ENCODE peak calls at places on chromosomes 12 and 14, in four cellular contexts. A is HEK293T, P is NT2/D1, Z is H1. K is an unnamed sample.
A peak's percentile ranks its signal among the peaks of the same experiment; 100 is the strongest.

GRCh38 chr14:92490239-92490959 is 23.2 kb upstream of the RIN3 start:
- DNase-seq in A (no peak), P (no peak), Z (peak; percentile 29), K (no peak)

GRCh38 chr12:25771062-25771461 is 187.4 kb upstream of the RASSF8 start:
- DNase-seq in A (no peak), P (no peak), Z (no peak), K (no peak)

GRCh38 chr12:30694412-30694955 is 1.2 kb downstream of the IPO8 start:
- DNase-seq in A (no peak), P (no peak), Z (no peak), K (no peak)

GRCh38 chr14:56694609-56695008 is 115.0 kb downstream of the TMEM260 start:
- DNase-seq in A (no peak), P (no peak), Z (peak; percentile 20), K (peak; percentile 41)

GRCh38 chr12:64672925-64673409 is 62.7 kb downstream of the RASSF3 start:
- DNase-seq in A (no peak), P (no peak), Z (no peak), K (peak; percentile 76)

GRCh38 chr12:79358716-79359341 is 331.9 kb downstream of the PAWR start:
- DNase-seq in A (no peak), P (no peak), Z (no peak), K (no peak)

GRCh38 chr12:110531741-110532333 is 29.7 kb downstream of the RAD9B start:
- DNase-seq in A (no peak), P (no peak), Z (no peak), K (no peak)

GRCh38 chr12:108538796-108539195 is 22.2 kb downstream of the SART3 start:
- DNase-seq in A (no peak), P (no peak), Z (no peak), K (no peak)

GRCh38 chr12:4118017-4118510 is 155.5 kb upstream of the CCND2 start:
- DNase-seq in A (no peak), P (no peak), Z (peak; percentile 32), K (no peak)

GRCh38 chr12:132066749-132067148 is 77.4 kb downstream of the DDX51 start:
- DNase-seq in A (no peak), P (no peak), Z (no peak), K (no peak)

GRCh38 chr14:58941666-58942065 is 246.8 kb upstream of the DAAM1 start:
- DNase-seq in A (no peak), P (no peak), Z (no peak), K (no peak)

GRCh38 chr12:6249580-6249979 is 49.4 kb downstream of the CD9 start:
- DNase-seq in A (no peak), P (no peak), Z (no peak), K (no peak)

GRCh38 chr14:54002653-54003052 is 46.0 kb upstream of the BMP4 start:
- DNase-seq in A (no peak), P (no peak), Z (no peak), K (no peak)

GRCh38 chr14:81382517-81383225 is 17.5 kb downstream of the STON2 start:
- DNase-seq in A (no peak), P (no peak), Z (no peak), K (no peak)

GRCh38 chr12:53530920-53531319 is 23.6 kb upstream of the NPFF start:
- DNase-seq in A (no peak), P (no peak), Z (no peak), K (no peak)

GRCh38 chr14:73386342-73386741 is 72.0 kb downstream of the NUMB start:
- DNase-seq in A (no peak), P (no peak), Z (no peak), K (no peak)

GRCh38 chr12:118103601-118104382 is at the start of gene VSIG10:
- DNase-seq in A (peak; percentile 75), P (peak; percentile 43), Z (peak; percentile 80), K (peak; percentile 71)

GRCh38 chr12:118102070-118102469 is 1.7 kb downstream of the VSIG10 start:
- DNase-seq in A (no peak), P (no peak), Z (no peak), K (peak; percentile 39)

GRCh38 chr12:118102609-118103008 is 1.2 kb downstream of the VSIG10 start:
- DNase-seq in A (no peak), P (no peak), Z (no peak), K (no peak)

GRCh38 chr12:118101051-118101450 is 2.8 kb downstream of the VSIG10 start:
- DNase-seq in A (no peak), P (no peak), Z (no peak), K (no peak)

DNA sequence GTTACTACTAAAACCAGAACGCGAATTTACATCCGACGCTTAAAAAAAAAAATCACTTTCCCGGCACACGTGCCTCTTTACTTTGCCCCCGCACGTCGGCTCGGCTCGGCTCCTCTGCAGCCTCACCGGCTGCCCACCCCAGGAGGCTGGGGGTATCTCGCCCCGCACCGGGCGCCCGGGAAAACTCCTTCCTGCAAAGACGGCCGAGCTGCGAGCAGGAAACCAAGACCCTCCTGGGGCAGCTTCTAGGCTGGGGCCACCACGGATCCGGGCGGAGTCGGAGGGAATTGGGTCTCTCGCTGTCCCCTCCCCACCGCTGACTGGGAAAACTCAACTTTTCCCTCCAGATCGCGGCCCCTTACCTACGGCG is 595 bp downstream of the VSIG10 start:
- DNase-seq in A (peak; percentile 32), P (no peak), Z (peak; percentile 73), K (no peak)
- TF ChIP-seq SUZ12 in A (no peak), P (no peak), Z (no peak), K (no peak)

DNA sequence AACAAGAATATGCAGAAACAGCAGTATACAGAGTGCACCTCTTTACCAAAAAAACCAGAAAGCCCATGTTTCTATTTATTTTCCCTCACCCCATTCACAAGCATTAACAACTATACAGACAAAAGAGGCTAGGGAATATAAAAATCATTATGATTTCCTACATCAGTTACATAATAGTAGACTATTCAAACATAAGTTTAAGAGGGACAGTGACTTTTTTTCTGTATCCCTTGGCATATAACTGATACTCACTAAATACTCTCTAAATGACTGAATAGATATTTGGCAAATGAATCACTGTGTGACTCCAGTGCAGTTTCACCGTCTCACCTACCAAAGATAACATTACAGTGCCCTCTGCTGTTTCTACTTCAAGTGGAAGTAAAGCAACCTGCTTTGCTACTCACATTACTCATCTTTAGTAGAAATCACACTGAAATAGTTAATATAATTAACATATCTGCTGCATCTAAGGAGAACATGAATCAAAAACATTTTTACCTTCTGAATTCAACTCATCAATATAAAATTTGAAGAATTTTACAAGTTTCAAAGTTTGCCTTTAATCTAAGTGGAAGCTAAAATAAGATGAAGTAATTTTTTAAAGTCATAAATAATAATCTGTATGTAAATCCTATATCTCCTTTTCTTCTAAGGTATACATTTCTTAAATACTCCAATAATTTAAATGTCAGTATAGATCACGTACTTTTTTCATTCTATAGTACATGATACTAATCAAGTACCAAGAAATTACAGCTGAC is 103.8 kb downstream of the OSBPL8 start:
- DNase-seq in A (peak; percentile 42), P (peak; percentile 33), Z (no peak), K (peak; percentile 62)
- TF ChIP-seq SUZ12 in A (no peak), P (no peak), Z (no peak), K (no peak)

GRCh38 chr14:95696741-95697140 is 10.5 kb downstream of the TCL1B start:
- DNase-seq in A (no peak), P (no peak), Z (peak; percentile 33), K (no peak)
- TF ChIP-seq SUZ12 in A (no peak), P (no peak), Z (no peak), K (no peak)

DNA sequence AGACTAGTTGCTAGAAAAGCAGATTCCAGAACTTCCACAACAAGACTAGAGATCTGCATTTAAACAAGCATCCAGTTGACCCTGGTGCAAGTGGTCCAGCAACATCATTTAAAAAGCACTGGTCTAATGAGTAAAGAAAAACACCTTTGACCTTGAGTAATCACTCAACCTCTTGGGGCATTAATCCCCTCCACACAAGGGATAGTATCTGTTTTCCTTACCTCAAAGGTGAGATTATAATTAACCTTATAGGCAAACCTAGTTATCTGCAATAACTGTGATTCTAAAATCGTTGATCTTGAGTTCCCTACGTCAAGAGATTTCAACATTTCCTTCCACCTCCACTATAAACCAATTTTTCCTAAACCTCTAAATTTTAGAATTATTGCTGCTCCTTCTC is 1.1 kb downstream of the KDM5A start:
- DNase-seq in A (no peak), P (no peak), Z (no peak), K (no peak)
- TF ChIP-seq SUZ12 in A (no peak), P (no peak), Z (no peak), K (no peak)

GRCh38 chr14:101916816-101917412 is 47.5 kb upstream of the DYNC1H1 start:
- DNase-seq in A (no peak), P (no peak), Z (no peak), K (no peak)

GRCh38 chr14:101917413-101918124 is 46.8 kb upstream of the DYNC1H1 start:
- DNase-seq in A (no peak), P (no peak), Z (peak; percentile 54), K (no peak)

GRCh38 chr14:101915871-101916815 is 48.2 kb upstream of the DYNC1H1 start:
- DNase-seq in A (no peak), P (no peak), Z (no peak), K (no peak)

GRCh38 chr14:101914083-101914482 is 50.3 kb upstream of the DYNC1H1 start:
- DNase-seq in A (no peak), P (no peak), Z (no peak), K (no peak)

GRCh38 chr14:101918125-101918989 is 46.0 kb upstream of the DYNC1H1 start:
- DNase-seq in A (no peak), P (peak; percentile 3), Z (no peak), K (no peak)
- TF ChIP-seq SUZ12 in A (no peak), P (no peak), Z (no peak), K (no peak)

DNA sequence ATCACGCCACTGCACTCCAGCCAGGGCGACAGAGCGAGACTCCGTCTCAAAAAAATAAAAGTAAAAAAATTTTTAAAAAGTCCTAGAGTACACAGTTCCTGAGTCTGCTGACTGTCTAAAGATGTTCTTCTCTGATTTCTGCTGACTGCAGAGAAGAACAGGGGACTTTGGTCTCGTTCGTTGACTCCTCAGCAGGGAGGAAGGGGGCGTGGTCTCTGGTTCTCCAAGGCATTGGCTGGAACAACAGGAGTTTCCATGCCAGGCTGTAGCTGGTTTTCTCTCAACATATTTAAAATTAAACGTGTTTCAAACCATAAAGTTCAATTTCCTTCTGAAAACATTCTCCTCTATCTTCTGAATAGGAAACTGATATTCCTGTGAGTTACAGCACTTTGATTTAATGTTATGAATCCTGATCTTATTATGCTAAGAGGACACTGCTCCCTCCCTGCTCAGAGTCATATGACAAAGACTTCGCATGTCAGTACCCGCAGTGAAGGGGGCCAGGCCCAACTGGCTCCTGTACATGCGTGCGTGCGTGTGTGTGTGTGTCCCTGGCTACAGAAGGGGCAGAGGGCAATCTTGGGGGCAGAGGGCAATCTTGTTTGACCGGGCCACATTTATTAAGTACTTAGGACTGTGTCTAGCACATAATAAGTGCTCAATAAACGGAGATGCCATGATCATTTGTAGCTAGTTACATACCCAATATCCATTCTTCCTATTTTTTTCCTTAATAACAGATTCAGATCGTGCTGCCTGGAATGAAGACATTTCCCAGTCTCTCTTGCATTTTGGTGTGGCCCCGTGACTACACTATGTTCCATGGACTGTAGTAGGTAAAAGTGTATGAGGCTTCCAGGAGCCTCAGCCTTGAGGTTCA is 16.5 kb upstream of the HNF1A start:
- DNase-seq in A (peak; percentile 46), P (peak; percentile 23), Z (no peak), K (no peak)
- TF ChIP-seq SUZ12 in A (no peak), P (no peak), Z (no peak), K (no peak)